ENCODE peak calls at places on chromosomes 11 and 22, in nine cellular contexts. C is HT1080, O is heart left ventricle, L is neural progenitor cell, P is NCI-H1417, H is hippocampal formation, M is pancreas, N is fibroblast of lung, K is stomach. W is an unnamed sample.

GRCh38 chr11:78465169-78465942 is 47.7 kb upstream of the GAB2 start:
- DNase-seq in O (no peak), N (no peak), C (no peak), H (no peak), P (no peak), K (no peak), L (no peak), M (no peak), W (no peak)

GRCh38 chr22:44331881-44332714 is 19.3 kb upstream of the SHISAL1 start:
- DNase-seq in K (no peak), L (peak), O (no peak), N (peak), M (no peak), H (no peak), C (peak), P (no peak), W (no peak)

GRCh38 chr11:66003291-66003690 is 988 bp downstream of the BANF1 start:
- DNase-seq in H (no peak), M (peak), O (no peak), K (no peak), C (no peak), P (no peak), N (no peak), L (no peak), W (no peak)

GRCh38 chr11:45664376-45665205 is 831 bp downstream of the CHST1 start:
- DNase-seq in N (no peak), P (no peak), C (no peak), O (no peak), H (no peak), K (no peak), M (no peak), L (peak), W (no peak)

GRCh38 chr11:114623720-114624119 is 28.1 kb upstream of the NXPE4 start:
- DNase-seq in M (no peak), L (no peak), C (no peak), P (no peak), K (no peak), N (no peak), H (no peak), O (no peak), W (no peak)

GRCh38 chr22:31253949-31254348 is 38.3 kb downstream of the PIK3IP1 start:
- DNase-seq in K (peak), H (no peak), C (no peak), O (peak), M (peak), L (no peak), N (peak), P (peak), W (peak)

GRCh38 chr11:8801121-8801520 is 109.9 kb upstream of the AKIP1 start:
- DNase-seq in H (no peak), P (no peak), O (no peak), C (no peak), N (no peak), L (no peak), K (no peak), M (no peak), W (no peak)

GRCh38 chr11:37504925-37505324 is 906.9 kb upstream of the RAG2 start:
- DNase-seq in O (no peak), L (no peak), H (no peak), P (no peak), C (peak), M (no peak), N (peak), K (no peak), W (no peak)

GRCh38 chr22:31124290-31124689 is 1.5 kb downstream of the INPP5J start:
- DNase-seq in L (no peak), M (no peak), H (no peak), P (no peak), O (no peak), K (no peak), C (no peak), N (no peak), W (no peak)

GRCh38 chr11:8690374-8691342 is 8.1 kb downstream of the RPL27A start:
- DNase-seq in P (no peak), L (no peak), N (no peak), M (no peak), C (no peak), O (no peak), H (no peak), K (no peak), W (no peak)

GRCh38 chr11:29159552-29160465 is 857.0 kb downstream of the KCNA4 start:
- DNase-seq in K (peak), P (peak), M (peak), L (peak), N (peak), H (peak), O (peak), C (peak), W (no peak)

GRCh38 chr11:9525116-9525515 is 48.4 kb upstream of the WEE1 start:
- DNase-seq in K (no peak), L (no peak), P (no peak), O (no peak), N (no peak), M (no peak), H (no peak), C (no peak), W (no peak)

GRCh38 chr11:64868904-64869570 is 9.4 kb downstream of the EHD1 start:
- DNase-seq in P (no peak), O (no peak), M (no peak), H (no peak), N (peak), L (no peak), K (no peak), C (peak), W (no peak)

GRCh38 chr11:105719073-105719846 is 109.4 kb downstream of the GRIA4 start:
- DNase-seq in H (no peak), O (no peak), P (no peak), K (no peak), C (peak), M (no peak), L (no peak), N (peak), W (no peak)

GRCh38 chr11:76752321-76753175 is 30.6 kb upstream of the TSKU start:
- DNase-seq in P (no peak), C (peak), N (peak), K (peak), O (peak), L (no peak), M (peak), H (no peak), W (peak)

GRCh38 chr11:125401235-125401634 is 94.8 kb downstream of the FEZ1 start:
- DNase-seq in H (no peak), O (no peak), L (no peak), P (no peak), N (no peak), K (no peak), M (no peak), C (no peak), W (no peak)

GRCh38 chr11:104531075-104531474 is 367.1 kb upstream of the PDGFD start:
- DNase-seq in C (peak), N (no peak), L (peak), K (no peak), O (no peak), H (no peak), M (no peak), P (peak), W (no peak)

GRCh38 chr11:123509737-123510578 is 79.9 kb downstream of the GRAMD1B start:
- DNase-seq in H (peak), O (no peak), P (no peak), L (peak), C (peak), M (no peak), K (no peak), N (peak), W (no peak)